ENCODE peak calls at places on chromosomes 7 and 10, in eight cellular contexts. O is H1, X is ovary, K is cardiac muscle cell, H is GM23248, R is PC-9, F is Peyer's patch, W is transverse colon. P is an unnamed sample.

GRCh38 chr10:110502851-110503301 is 5.2 kb downstream of the DUSP5 start:
- DNase-seq in O (no peak), X (peak; percentile 33), K (peak; percentile 86), H (peak; percentile 90), R (no peak), F (peak; percentile 72), W (peak; percentile 49), P (no peak)

GRCh38 chr10:101123085-101123814 is 7.8 kb upstream of the TLX1 start:
- DNase-seq in O (no peak), X (no peak), K (no peak), H (peak; percentile 16), R (peak; percentile 9), F (no peak), W (peak; percentile 35), P (no peak)

GRCh38 chr10:93541402-93542357 is 24.8 kb upstream of the FFAR4 start:
- DNase-seq in O (no peak), X (peak; percentile 33), K (peak; percentile 65), H (peak; percentile 79), R (peak; percentile 44), F (peak; percentile 67), W (peak; percentile 66), P (no peak)

GRCh38 chr10:93437000-93437945 is 44.9 kb downstream of the MYOF start:
- DNase-seq in O (no peak), X (peak; percentile 73), K (peak; percentile 99), H (peak; percentile 99), R (peak; percentile 74), F (peak; percentile 71), W (peak; percentile 64), P (no peak)

GRCh38 chr7:111638048-111638447 is 75.8 kb upstream of the IMMP2L start:
- DNase-seq in O (no peak), X (no peak), K (peak; percentile 19), H (no peak), R (no peak), F (no peak), W (no peak), P (no peak)

GRCh38 chr10:111295788-111296187 is 219.0 kb downstream of the ADRA2A start:
- DNase-seq in O (no peak), X (no peak), K (no peak), H (peak; percentile 47), R (no peak), F (no peak), W (no peak), P (no peak)

GRCh38 chr7:135831451-135832220 is 83.0 kb upstream of the FAM180A start:
- DNase-seq in O (no peak), X (no peak), K (peak; percentile 15), H (no peak), R (no peak), F (no peak), W (no peak), P (peak; percentile 37)

GRCh38 chr10:52563361-52563760 is 209.2 kb downstream of the MBL2 start:
- DNase-seq in O (no peak), X (no peak), K (peak; percentile 32), H (peak; percentile 64), R (no peak), F (no peak), W (no peak), P (no peak)

GRCh38 chr7:51706851-51707250 is 390.2 kb upstream of the COBL start:
- DNase-seq in O (no peak), X (no peak), K (no peak), H (no peak), R (no peak), F (no peak), W (no peak), P (no peak)

GRCh38 chr7:82017334-82017943 is 247.6 kb upstream of the HGF start:
- DNase-seq in O (no peak), X (no peak), K (peak; percentile 68), H (peak; percentile 63), R (no peak), F (no peak), W (no peak), P (no peak)

GRCh38 chr7:131007439-131008330 is 273.7 kb upstream of the KLF14 start:
- DNase-seq in O (no peak), X (no peak), K (peak; percentile 81), H (peak; percentile 93), R (peak; percentile 70), F (peak; percentile 86), W (peak; percentile 82), P (peak; percentile 55)

GRCh38 chr10:89398003-89398749 is 5.8 kb downstream of the IFIT1 start:
- DNase-seq in O (no peak), X (no peak), K (peak; percentile 64), H (no peak), R (no peak), F (peak; percentile 52), W (peak; percentile 17), P (no peak)

GRCh38 chr10:14670551-14671240 is 104.0 kb downstream of the FAM107B start:
- DNase-seq in O (no peak), X (no peak), K (peak; percentile 10), H (peak; percentile 61), R (no peak), F (no peak), W (no peak), P (no peak)

GRCh38 chr10:95906675-95907453 is 911 bp upstream of the CC2D2B start:
- DNase-seq in O (no peak), X (peak; percentile 41), K (peak; percentile 79), H (peak; percentile 84), R (peak; percentile 17), F (peak; percentile 60), W (peak; percentile 52), P (no peak)

GRCh38 chr10:44316187-44316921 is 68.5 kb downstream of the CXCL12 start:
- DNase-seq in O (peak; percentile 53), X (no peak), K (no peak), H (peak; percentile 23), R (no peak), F (no peak), W (no peak), P (peak; percentile 49)

GRCh38 chr10:66639351-66639750 is 286.5 kb upstream of the LRRTM3 start:
- DNase-seq in O (no peak), X (no peak), K (no peak), H (no peak), R (no peak), F (no peak), W (no peak), P (no peak)

DNA sequence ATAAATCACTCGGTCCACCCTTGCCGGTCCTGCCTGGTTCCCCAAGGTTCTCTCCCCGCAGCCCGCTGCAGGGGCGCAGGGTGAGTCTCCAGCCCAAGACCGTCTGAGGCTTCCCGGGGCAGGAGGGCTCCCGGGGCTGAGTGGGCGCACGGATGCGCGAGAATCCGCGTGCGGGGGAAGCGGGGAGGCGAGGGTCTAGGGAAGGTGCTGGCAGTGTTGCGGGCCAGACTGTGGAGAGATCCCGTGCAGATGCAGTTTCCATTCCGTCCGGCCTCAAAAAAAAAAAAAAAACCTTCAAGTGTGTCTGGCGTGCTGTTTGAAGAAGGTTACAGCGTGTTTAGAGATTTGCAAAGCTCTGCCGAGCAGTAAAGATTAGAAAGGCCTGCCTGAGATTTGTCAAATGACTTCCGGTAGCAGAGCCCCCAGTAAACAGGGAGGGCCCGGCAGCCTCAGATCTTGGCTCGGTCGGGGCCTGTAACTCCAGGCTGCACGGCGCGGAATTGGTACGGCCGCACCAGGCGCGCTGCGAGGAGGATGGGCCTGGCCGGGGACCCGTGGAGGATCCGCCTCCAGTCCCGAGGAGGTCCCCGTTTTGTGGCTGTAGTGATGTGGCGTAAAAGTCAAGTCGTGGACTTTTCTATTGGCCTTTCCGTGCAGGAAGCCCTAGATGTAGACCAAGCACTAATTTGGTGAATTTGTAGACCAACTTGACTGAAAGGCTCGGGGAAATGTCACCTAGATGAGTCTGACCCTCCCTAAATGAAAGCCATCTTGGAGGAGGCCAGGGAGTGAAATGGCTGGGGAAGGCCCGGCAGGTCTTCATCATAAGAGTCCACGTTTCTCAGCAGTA is 293.2 kb upstream of the NFE2L3 start:
- DNase-seq in O (no peak), X (no peak), K (no peak), H (no peak), R (no peak), F (no peak), W (peak; percentile 49), P (no peak)
- H3K9me3 ChIP-seq in O (no peaks in the 10 kb centered on the region), X (no peaks in the 10 kb centered on the region), K (no peaks in the 10 kb centered on the region), H (no peaks in the 10 kb centered on the region), R (no peaks in the 10 kb centered on the region), F (peaks cover 7% of the 10 kb centered on the region), W (no peaks in the 10 kb centered on the region), P (peaks cover 4% of the 10 kb centered on the region)

GRCh38 chr7:50564630-50565558 is at the start of gene DDC:
- DNase-seq in O (no peak), X (no peak), K (no peak), H (no peak), R (no peak), F (no peak), W (peak; percentile 26), P (no peak)
- H3K27ac ChIP-seq in O (no peak within 1 kb of the TSS), X (no peak within 1 kb of the TSS), K (no peak within 1 kb of the TSS), H (no peak within 1 kb of the TSS), R (no peak within 1 kb of the TSS), F (peak within 1 kb of the TSS; percentile 74), W (peak within 1 kb of the TSS; percentile 72), P (no peak within 1 kb of the TSS)

DNA sequence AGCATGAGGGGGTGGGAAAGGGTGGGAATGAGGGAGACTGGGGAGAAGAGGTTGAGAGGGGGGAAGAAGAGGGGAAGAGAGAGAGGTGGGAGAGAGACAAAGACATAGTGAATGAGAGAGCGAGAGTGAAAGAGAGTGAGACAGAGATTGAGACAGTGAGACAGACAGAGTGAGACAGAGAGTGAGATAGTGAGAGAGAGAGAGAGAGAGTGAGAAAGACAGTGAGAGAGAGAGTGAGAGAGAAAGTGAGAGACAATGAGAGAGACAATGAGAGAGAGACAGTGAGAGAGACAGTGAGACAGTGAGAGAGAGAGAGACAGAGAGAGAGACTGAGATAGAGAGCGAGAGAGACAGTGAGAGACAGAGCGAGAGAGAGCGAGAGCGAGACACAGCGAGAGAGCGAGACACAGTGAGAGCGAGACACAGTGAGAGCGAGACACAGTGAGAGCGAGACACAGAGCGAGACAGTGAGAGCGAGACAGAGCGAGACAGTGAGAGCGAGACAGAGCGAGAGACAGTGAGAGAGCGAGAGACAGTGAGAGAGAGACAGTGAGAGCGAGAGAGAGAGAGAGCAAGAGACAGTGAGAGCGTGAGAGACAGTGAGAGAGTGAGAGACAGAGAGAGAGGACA is 10.1 kb downstream of the TMEM243 start:
- DNase-seq in O (no peak), X (no peak), K (no peak), H (no peak), R (no peak), F (no peak), W (no peak), P (no peak)
- H3K9me3 ChIP-seq in O (peaks cover 18% of the 10 kb centered on the region), X (no peaks in the 10 kb centered on the region), K (no peaks in the 10 kb centered on the region), H (no peaks in the 10 kb centered on the region), R (peaks cover 12% of the 10 kb centered on the region), F (peaks cover 7% of the 10 kb centered on the region), W (peaks cover 17% of the 10 kb centered on the region), P (peaks cover 14% of the 10 kb centered on the region)

GRCh38 chr7:92632791-92633190 is 42.6 kb upstream of the FAM133B start:
- DNase-seq in O (no peak), X (no peak), K (no peak), H (no peak), R (no peak), F (no peak), W (no peak), P (no peak)

GRCh38 chr7:92631830-92632487 is 41.8 kb upstream of the FAM133B start:
- DNase-seq in O (no peak), X (no peak), K (no peak), H (peak; percentile 13), R (no peak), F (no peak), W (no peak), P (no peak)

GRCh38 chr7:92634924-92635519 is 44.8 kb upstream of the FAM133B start:
- DNase-seq in O (no peak), X (no peak), K (peak; percentile 64), H (peak; percentile 84), R (peak; percentile 54), F (no peak), W (no peak), P (no peak)

GRCh38 chr7:92634125-92634710 is 44.0 kb upstream of the FAM133B start:
- DNase-seq in O (no peak), X (no peak), K (no peak), H (no peak), R (no peak), F (no peak), W (no peak), P (no peak)

GRCh38 chr7:92633211-92633906 is 43.2 kb upstream of the FAM133B start:
- DNase-seq in O (no peak), X (no peak), K (peak; percentile 93), H (peak; percentile 96), R (peak; percentile 43), F (peak; percentile 52), W (no peak), P (no peak)
- H3K27ac ChIP-seq in O (no peak overlapping the region), X (no peak overlapping the region), K (peak overlapping the region; percentile 27), H (peak overlapping the region; percentile 62), R (peak overlapping the region; percentile 60), F (peak overlapping the region; percentile 40), W (peak overlapping the region; percentile 71), P (no peak overlapping the region)